ENCODE peak calls at places on chromosomes 13 and 19, in six cellular contexts. One of them, this sample, is unnamed.

GRCh38 chr19:11356676-11357550 is 1.7 kb downstream of the PLPPR2 start:
- DNase-seq in bronchial epithelial cell: no peak
- DNase-seq in CD8-positive, alpha-beta T cell: no peak
- DNase-seq in NCI-H2171: no peak
- DNase-seq in MV-4-11: no peak
- DNase-seq in mucosa of descending colon: no peak
- DNase-seq in this sample: no peak

GRCh38 chr19:54282706-54283105 is 1.8 kb upstream of the LILRB2 start:
- DNase-seq in bronchial epithelial cell: no peak
- DNase-seq in CD8-positive, alpha-beta T cell: peak; percentile 15
- DNase-seq in NCI-H2171: no peak
- DNase-seq in MV-4-11: peak; percentile 68
- DNase-seq in mucosa of descending colon: no peak
- DNase-seq in this sample: no peak

GRCh38 chr13:105338773-105339172 is 1196.7 kb downstream of the EFNB2 start:
- DNase-seq in bronchial epithelial cell: no peak
- DNase-seq in CD8-positive, alpha-beta T cell: no peak
- DNase-seq in NCI-H2171: no peak
- DNase-seq in MV-4-11: no peak
- DNase-seq in mucosa of descending colon: no peak
- DNase-seq in this sample: no peak

GRCh38 chr19:19433666-19434213 is 28.3 kb downstream of the GATAD2A start:
- DNase-seq in bronchial epithelial cell: no peak
- DNase-seq in CD8-positive, alpha-beta T cell: no peak
- DNase-seq in NCI-H2171: no peak
- DNase-seq in MV-4-11: no peak
- DNase-seq in mucosa of descending colon: no peak
- DNase-seq in this sample: no peak

GRCh38 chr13:39876258-39876657 is 220.8 kb downstream of the COG6 start:
- DNase-seq in bronchial epithelial cell: peak; percentile 88
- DNase-seq in CD8-positive, alpha-beta T cell: no peak
- DNase-seq in NCI-H2171: no peak
- DNase-seq in MV-4-11: no peak
- DNase-seq in mucosa of descending colon: no peak
- DNase-seq in this sample: no peak

GRCh38 chr13:36919833-36920611 is at the start of gene SMAD9:
- DNase-seq in bronchial epithelial cell: peak; percentile 29
- DNase-seq in CD8-positive, alpha-beta T cell: no peak
- DNase-seq in NCI-H2171: peak; percentile 56
- DNase-seq in MV-4-11: no peak
- DNase-seq in mucosa of descending colon: peak; percentile 71
- DNase-seq in this sample: peak; percentile 77

GRCh38 chr19:57103573-57104277 is 16.1 kb upstream of the USP29 start:
- DNase-seq in bronchial epithelial cell: peak; percentile 23
- DNase-seq in CD8-positive, alpha-beta T cell: peak; percentile 62
- DNase-seq in NCI-H2171: no peak
- DNase-seq in MV-4-11: peak; percentile 70
- DNase-seq in mucosa of descending colon: no peak
- DNase-seq in this sample: no peak

GRCh38 chr19:687569-688166 is 7.6 kb downstream of the PRSS57 start:
- DNase-seq in bronchial epithelial cell: no peak
- DNase-seq in CD8-positive, alpha-beta T cell: no peak
- DNase-seq in NCI-H2171: no peak
- DNase-seq in MV-4-11: no peak
- DNase-seq in mucosa of descending colon: no peak
- DNase-seq in this sample: no peak

GRCh38 chr13:108777421-108778420 is 148.3 kb downstream of the MYO16 start:
- DNase-seq in bronchial epithelial cell: no peak
- DNase-seq in CD8-positive, alpha-beta T cell: no peak
- DNase-seq in NCI-H2171: no peak
- DNase-seq in MV-4-11: no peak
- DNase-seq in mucosa of descending colon: no peak
- DNase-seq in this sample: no peak

GRCh38 chr19:1315470-1316166 is 29.9 kb downstream of the EFNA2 start:
- DNase-seq in bronchial epithelial cell: no peak
- DNase-seq in CD8-positive, alpha-beta T cell: peak; percentile 58
- DNase-seq in NCI-H2171: no peak
- DNase-seq in MV-4-11: peak; percentile 24
- DNase-seq in mucosa of descending colon: no peak
- DNase-seq in this sample: no peak

GRCh38 chr13:36282818-36283432 is 14.7 kb downstream of the CCDC169 start:
- DNase-seq in bronchial epithelial cell: peak; percentile 51
- DNase-seq in CD8-positive, alpha-beta T cell: no peak
- DNase-seq in NCI-H2171: no peak
- DNase-seq in MV-4-11: no peak
- DNase-seq in mucosa of descending colon: no peak
- DNase-seq in this sample: peak; percentile 28

GRCh38 chr13:112489199-112489598 is 98.8 kb downstream of the TUBGCP3 start:
- DNase-seq in bronchial epithelial cell: no peak
- DNase-seq in CD8-positive, alpha-beta T cell: no peak
- DNase-seq in NCI-H2171: no peak
- DNase-seq in MV-4-11: no peak
- DNase-seq in mucosa of descending colon: no peak
- DNase-seq in this sample: no peak

GRCh38 chr13:75318138-75318833 is 163.7 kb downstream of the TBC1D4 start:
- DNase-seq in bronchial epithelial cell: no peak
- DNase-seq in CD8-positive, alpha-beta T cell: no peak
- DNase-seq in NCI-H2171: no peak
- DNase-seq in MV-4-11: no peak
- DNase-seq in mucosa of descending colon: no peak
- DNase-seq in this sample: no peak

GRCh38 chr19:4088975-4089374 is 22.3 kb upstream of the ZBTB7A start:
- DNase-seq in bronchial epithelial cell: no peak
- DNase-seq in CD8-positive, alpha-beta T cell: peak; percentile 75
- DNase-seq in NCI-H2171: no peak
- DNase-seq in MV-4-11: peak; percentile 87
- DNase-seq in mucosa of descending colon: no peak
- DNase-seq in this sample: no peak

GRCh38 chr19:12777217-12778019 is 2.1 kb upstream of the HOOK2 start:
- DNase-seq in bronchial epithelial cell: no peak
- DNase-seq in CD8-positive, alpha-beta T cell: peak; percentile 89
- DNase-seq in NCI-H2171: peak; percentile 70
- DNase-seq in MV-4-11: peak; percentile 73
- DNase-seq in mucosa of descending colon: peak; percentile 88
- DNase-seq in this sample: peak; percentile 57

GRCh38 chr19:17972230-17972629 is 5.3 kb downstream of the KCNN1 start:
- DNase-seq in bronchial epithelial cell: no peak
- DNase-seq in CD8-positive, alpha-beta T cell: no peak
- DNase-seq in NCI-H2171: no peak
- DNase-seq in MV-4-11: no peak
- DNase-seq in mucosa of descending colon: no peak
- DNase-seq in this sample: no peak